ENCODE peak calls at places on chromosome 14, in six cellular contexts. K is BJ; J is stimulated activated CD4-positive, alpha-beta T cell treated with anti-CD3 and anti-CD28 coated beads, Interleukin-4, amount 100 ng/mL, for 48 hours; V is MG63; L is CD4-positive, alpha-beta T cell; W is ACHN. I is an unnamed sample.

GRCh38 chr14:96581902-96582640 is 79.9 kb downstream of the PAPOLA start:
- DNase-seq in L (no peak), K (no peak), W (peak), V (no peak), J (no peak), I (no peak)

GRCh38 chr14:99982449-99983250 is 82.6 kb upstream of the EVL start:
- DNase-seq in L (peak), V (peak), K (no peak), W (peak), J (peak), I (no peak)

GRCh38 chr14:99699071-99699760 is 15.1 kb downstream of the CYP46A1 start:
- DNase-seq in K (no peak), V (no peak), L (no peak), J (no peak), W (no peak), I (no peak)

GRCh38 chr14:71143391-71144290 is 236.4 kb downstream of the PCNX1 start:
- DNase-seq in J (peak), K (no peak), L (peak), V (no peak), W (no peak), I (no peak)

GRCh38 chr14:101077511-101078074 is 174.1 kb upstream of the RTL1 start:
- DNase-seq in L (no peak), K (no peak), V (no peak), W (no peak), J (no peak), I (peak)

GRCh38 chr14:54117924-54118323 is 161.3 kb upstream of the BMP4 start:
- DNase-seq in V (no peak), L (no peak), J (no peak), K (no peak), W (no peak), I (no peak)

GRCh38 chr14:70804556-70805162 is 4.7 kb downstream of the MAP3K9 start:
- DNase-seq in J (no peak), L (no peak), K (no peak), V (no peak), W (no peak), I (no peak)

GRCh38 chr14:75050852-75051555 is at the start of gene MLH3:
- DNase-seq in L (peak), W (peak), K (no peak), V (peak), J (peak), I (no peak)